ENCODE peak calls at places on chromosomes 1 and 21, in six cellular contexts. One of them, this sample, is unnamed.

GRCh38 chr1:237042467-237042891 is 495 bp downstream of the RYR2 start:
- DNase-seq in stimulated activated CD8-positive, alpha-beta memory T cell treated with anti-CD3 and anti-CD28 coated beads, Interleukin-2, amount 100 ng/mL, for 48 hours: no peak
- DNase-seq in activated B cell treated with CpG ODN at 0.5 μM for 24 hours: no peak
- DNase-seq in AG08395: no peak
- DNase-seq in neural progenitor cell: peak
- DNase-seq in NCI-H1092: no peak
- DNase-seq in this sample: no peak

GRCh38 chr1:7594714-7595295 is 176.3 kb upstream of the VAMP3 start:
- DNase-seq in stimulated activated CD8-positive, alpha-beta memory T cell treated with anti-CD3 and anti-CD28 coated beads, Interleukin-2, amount 100 ng/mL, for 48 hours: no peak
- DNase-seq in activated B cell treated with CpG ODN at 0.5 μM for 24 hours: no peak
- DNase-seq in AG08395: no peak
- DNase-seq in neural progenitor cell: no peak
- DNase-seq in NCI-H1092: no peak
- DNase-seq in this sample: no peak

GRCh38 chr1:8482844-8483436 is 165.0 kb downstream of the SLC45A1 start:
- DNase-seq in stimulated activated CD8-positive, alpha-beta memory T cell treated with anti-CD3 and anti-CD28 coated beads, Interleukin-2, amount 100 ng/mL, for 48 hours: no peak
- DNase-seq in activated B cell treated with CpG ODN at 0.5 μM for 24 hours: no peak
- DNase-seq in AG08395: no peak
- DNase-seq in neural progenitor cell: no peak
- DNase-seq in NCI-H1092: no peak
- DNase-seq in this sample: no peak

GRCh38 chr1:116921301-116921885 is 11.7 kb downstream of the PTGFRN start:
- DNase-seq in stimulated activated CD8-positive, alpha-beta memory T cell treated with anti-CD3 and anti-CD28 coated beads, Interleukin-2, amount 100 ng/mL, for 48 hours: no peak
- DNase-seq in activated B cell treated with CpG ODN at 0.5 μM for 24 hours: no peak
- DNase-seq in AG08395: no peak
- DNase-seq in neural progenitor cell: no peak
- DNase-seq in NCI-H1092: no peak
- DNase-seq in this sample: no peak

GRCh38 chr1:38516560-38516959 is 343.0 kb downstream of the RRAGC start:
- DNase-seq in stimulated activated CD8-positive, alpha-beta memory T cell treated with anti-CD3 and anti-CD28 coated beads, Interleukin-2, amount 100 ng/mL, for 48 hours: no peak
- DNase-seq in activated B cell treated with CpG ODN at 0.5 μM for 24 hours: no peak
- DNase-seq in AG08395: no peak
- DNase-seq in neural progenitor cell: no peak
- DNase-seq in NCI-H1092: no peak
- DNase-seq in this sample: no peak

GRCh38 chr1:219092206-219092605 is 81.5 kb upstream of the LYPLAL1 start:
- DNase-seq in stimulated activated CD8-positive, alpha-beta memory T cell treated with anti-CD3 and anti-CD28 coated beads, Interleukin-2, amount 100 ng/mL, for 48 hours: no peak
- DNase-seq in activated B cell treated with CpG ODN at 0.5 μM for 24 hours: no peak
- DNase-seq in AG08395: no peak
- DNase-seq in neural progenitor cell: no peak
- DNase-seq in NCI-H1092: no peak
- DNase-seq in this sample: no peak

GRCh38 chr1:204327359-204327758 is 32.4 kb downstream of the PLEKHA6 start:
- DNase-seq in stimulated activated CD8-positive, alpha-beta memory T cell treated with anti-CD3 and anti-CD28 coated beads, Interleukin-2, amount 100 ng/mL, for 48 hours: no peak
- DNase-seq in activated B cell treated with CpG ODN at 0.5 μM for 24 hours: no peak
- DNase-seq in AG08395: no peak
- DNase-seq in neural progenitor cell: no peak
- DNase-seq in NCI-H1092: no peak
- DNase-seq in this sample: no peak

GRCh38 chr1:193142409-193142808 is 20.6 kb downstream of the CDC73 start:
- DNase-seq in stimulated activated CD8-positive, alpha-beta memory T cell treated with anti-CD3 and anti-CD28 coated beads, Interleukin-2, amount 100 ng/mL, for 48 hours: no peak
- DNase-seq in activated B cell treated with CpG ODN at 0.5 μM for 24 hours: no peak
- DNase-seq in AG08395: no peak
- DNase-seq in neural progenitor cell: no peak
- DNase-seq in NCI-H1092: no peak
- DNase-seq in this sample: no peak

GRCh38 chr1:67719329-67720196 is 34.6 kb downstream of the GADD45A start:
- DNase-seq in stimulated activated CD8-positive, alpha-beta memory T cell treated with anti-CD3 and anti-CD28 coated beads, Interleukin-2, amount 100 ng/mL, for 48 hours: no peak
- DNase-seq in activated B cell treated with CpG ODN at 0.5 μM for 24 hours: no peak
- DNase-seq in AG08395: no peak
- DNase-seq in neural progenitor cell: no peak
- DNase-seq in NCI-H1092: no peak
- DNase-seq in this sample: peak

GRCh38 chr1:117719004-117719403 is 113.2 kb downstream of the TENT5C start:
- DNase-seq in stimulated activated CD8-positive, alpha-beta memory T cell treated with anti-CD3 and anti-CD28 coated beads, Interleukin-2, amount 100 ng/mL, for 48 hours: no peak
- DNase-seq in activated B cell treated with CpG ODN at 0.5 μM for 24 hours: no peak
- DNase-seq in AG08395: no peak
- DNase-seq in neural progenitor cell: no peak
- DNase-seq in NCI-H1092: no peak
- DNase-seq in this sample: no peak

GRCh38 chr1:206835186-206835585 is 30.2 kb upstream of the IL20 start:
- DNase-seq in stimulated activated CD8-positive, alpha-beta memory T cell treated with anti-CD3 and anti-CD28 coated beads, Interleukin-2, amount 100 ng/mL, for 48 hours: no peak
- DNase-seq in activated B cell treated with CpG ODN at 0.5 μM for 24 hours: no peak
- DNase-seq in AG08395: no peak
- DNase-seq in neural progenitor cell: no peak
- DNase-seq in NCI-H1092: peak
- DNase-seq in this sample: no peak

GRCh38 chr1:100323428-100324106 is 28.7 kb upstream of the CDC14A start:
- DNase-seq in stimulated activated CD8-positive, alpha-beta memory T cell treated with anti-CD3 and anti-CD28 coated beads, Interleukin-2, amount 100 ng/mL, for 48 hours: no peak
- DNase-seq in activated B cell treated with CpG ODN at 0.5 μM for 24 hours: no peak
- DNase-seq in AG08395: no peak
- DNase-seq in neural progenitor cell: no peak
- DNase-seq in NCI-H1092: no peak
- DNase-seq in this sample: no peak

GRCh38 chr1:77413541-77414335 is 131.9 kb downstream of the AK5 start:
- DNase-seq in stimulated activated CD8-positive, alpha-beta memory T cell treated with anti-CD3 and anti-CD28 coated beads, Interleukin-2, amount 100 ng/mL, for 48 hours: no peak
- DNase-seq in activated B cell treated with CpG ODN at 0.5 μM for 24 hours: no peak
- DNase-seq in AG08395: no peak
- DNase-seq in neural progenitor cell: no peak
- DNase-seq in NCI-H1092: no peak
- DNase-seq in this sample: no peak

GRCh38 chr1:8412183-8412831 is 94.4 kb downstream of the SLC45A1 start:
- DNase-seq in stimulated activated CD8-positive, alpha-beta memory T cell treated with anti-CD3 and anti-CD28 coated beads, Interleukin-2, amount 100 ng/mL, for 48 hours: no peak
- DNase-seq in activated B cell treated with CpG ODN at 0.5 μM for 24 hours: no peak
- DNase-seq in AG08395: peak
- DNase-seq in neural progenitor cell: no peak
- DNase-seq in NCI-H1092: no peak
- DNase-seq in this sample: no peak

GRCh38 chr1:86155807-86156561 is 588 bp downstream of the COL24A1 start:
- DNase-seq in stimulated activated CD8-positive, alpha-beta memory T cell treated with anti-CD3 and anti-CD28 coated beads, Interleukin-2, amount 100 ng/mL, for 48 hours: no peak
- DNase-seq in activated B cell treated with CpG ODN at 0.5 μM for 24 hours: peak
- DNase-seq in AG08395: peak
- DNase-seq in neural progenitor cell: peak
- DNase-seq in NCI-H1092: no peak
- DNase-seq in this sample: no peak

GRCh38 chr1:76425843-76426145 is 351.2 kb downstream of the ST6GALNAC3 start:
- DNase-seq in stimulated activated CD8-positive, alpha-beta memory T cell treated with anti-CD3 and anti-CD28 coated beads, Interleukin-2, amount 100 ng/mL, for 48 hours: no peak
- DNase-seq in activated B cell treated with CpG ODN at 0.5 μM for 24 hours: no peak
- DNase-seq in AG08395: peak
- DNase-seq in neural progenitor cell: no peak
- DNase-seq in NCI-H1092: no peak
- DNase-seq in this sample: no peak

GRCh38 chr1:48947761-48948537 is 171.3 kb upstream of the BEND5 start:
- DNase-seq in stimulated activated CD8-positive, alpha-beta memory T cell treated with anti-CD3 and anti-CD28 coated beads, Interleukin-2, amount 100 ng/mL, for 48 hours: no peak
- DNase-seq in activated B cell treated with CpG ODN at 0.5 μM for 24 hours: no peak
- DNase-seq in AG08395: peak
- DNase-seq in neural progenitor cell: no peak
- DNase-seq in NCI-H1092: no peak
- DNase-seq in this sample: no peak

GRCh38 chr21:15908187-15908586 is 178.4 kb downstream of the USP25 start:
- DNase-seq in stimulated activated CD8-positive, alpha-beta memory T cell treated with anti-CD3 and anti-CD28 coated beads, Interleukin-2, amount 100 ng/mL, for 48 hours: no peak
- DNase-seq in activated B cell treated with CpG ODN at 0.5 μM for 24 hours: no peak
- DNase-seq in AG08395: no peak
- DNase-seq in neural progenitor cell: no peak
- DNase-seq in NCI-H1092: no peak
- DNase-seq in this sample: no peak

GRCh38 chr1:150999051-150999674 is 7.5 kb downstream of the MINDY1 start:
- DNase-seq in stimulated activated CD8-positive, alpha-beta memory T cell treated with anti-CD3 and anti-CD28 coated beads, Interleukin-2, amount 100 ng/mL, for 48 hours: no peak
- DNase-seq in activated B cell treated with CpG ODN at 0.5 μM for 24 hours: no peak
- DNase-seq in AG08395: no peak
- DNase-seq in neural progenitor cell: no peak
- DNase-seq in NCI-H1092: no peak
- DNase-seq in this sample: no peak

GRCh38 chr1:6599141-6599975 is 3.3 kb downstream of the KLHL21 start:
- DNase-seq in stimulated activated CD8-positive, alpha-beta memory T cell treated with anti-CD3 and anti-CD28 coated beads, Interleukin-2, amount 100 ng/mL, for 48 hours: peak
- DNase-seq in activated B cell treated with CpG ODN at 0.5 μM for 24 hours: no peak
- DNase-seq in AG08395: no peak
- DNase-seq in neural progenitor cell: no peak
- DNase-seq in NCI-H1092: no peak
- DNase-seq in this sample: no peak

GRCh38 chr1:52348704-52349301 is 17.2 kb downstream of the CC2D1B start:
- DNase-seq in stimulated activated CD8-positive, alpha-beta memory T cell treated with anti-CD3 and anti-CD28 coated beads, Interleukin-2, amount 100 ng/mL, for 48 hours: no peak
- DNase-seq in activated B cell treated with CpG ODN at 0.5 μM for 24 hours: no peak
- DNase-seq in AG08395: peak
- DNase-seq in neural progenitor cell: peak
- DNase-seq in NCI-H1092: no peak
- DNase-seq in this sample: no peak

GRCh38 chr1:213772711-213773110 is 215.1 kb upstream of the PROX1 start:
- DNase-seq in stimulated activated CD8-positive, alpha-beta memory T cell treated with anti-CD3 and anti-CD28 coated beads, Interleukin-2, amount 100 ng/mL, for 48 hours: no peak
- DNase-seq in activated B cell treated with CpG ODN at 0.5 μM for 24 hours: no peak
- DNase-seq in AG08395: no peak
- DNase-seq in neural progenitor cell: no peak
- DNase-seq in NCI-H1092: no peak
- DNase-seq in this sample: no peak

GRCh38 chr1:14599173-14599754 is 779 bp downstream of the KAZN start:
- DNase-seq in stimulated activated CD8-positive, alpha-beta memory T cell treated with anti-CD3 and anti-CD28 coated beads, Interleukin-2, amount 100 ng/mL, for 48 hours: no peak
- DNase-seq in activated B cell treated with CpG ODN at 0.5 μM for 24 hours: no peak
- DNase-seq in AG08395: peak
- DNase-seq in neural progenitor cell: peak
- DNase-seq in NCI-H1092: no peak
- DNase-seq in this sample: no peak

GRCh38 chr21:14259669-14260458 is 43.9 kb downstream of the RBM11 start:
- DNase-seq in stimulated activated CD8-positive, alpha-beta memory T cell treated with anti-CD3 and anti-CD28 coated beads, Interleukin-2, amount 100 ng/mL, for 48 hours: no peak
- DNase-seq in activated B cell treated with CpG ODN at 0.5 μM for 24 hours: no peak
- DNase-seq in AG08395: peak
- DNase-seq in neural progenitor cell: peak
- DNase-seq in NCI-H1092: no peak
- DNase-seq in this sample: no peak